ENCODE peak calls at places on chromosomes 3 and 15, in ten cellular contexts. One of them, this sample, is unnamed.

GRCh38 chr15:49815937-49816336 is 195.1 kb downstream of the DTWD1 start:
- DNase-seq in left lung: no peak
- DNase-seq in naive thymus-derived CD4-positive, alpha-beta T cell: no peak
- DNase-seq in ACHN: no peak
- DNase-seq in NCI-H774: no peak
- DNase-seq in activated gamma-delta T cell treated with Interleukin-2 at 50 U/mL for 16 hours: no peak
- DNase-seq in stromal cell of bone marrow: peak
- DNase-seq in hypothalamus: no peak
- DNase-seq in H9: no peak
- DNase-seq in NCI-H146: no peak
- DNase-seq in this sample: no peak

GRCh38 chr3:133905376-133905775 is 9.7 kb upstream of the RAB6B start:
- DNase-seq in left lung: no peak
- DNase-seq in naive thymus-derived CD4-positive, alpha-beta T cell: no peak
- DNase-seq in ACHN: no peak
- DNase-seq in NCI-H774: no peak
- DNase-seq in activated gamma-delta T cell treated with Interleukin-2 at 50 U/mL for 16 hours: no peak
- DNase-seq in stromal cell of bone marrow: no peak
- DNase-seq in hypothalamus: no peak
- DNase-seq in H9: no peak
- DNase-seq in NCI-H146: no peak
- DNase-seq in this sample: no peak

GRCh38 chr3:109818081-109818480 is 480.7 kb upstream of the DPPA4 start:
- DNase-seq in left lung: no peak
- DNase-seq in naive thymus-derived CD4-positive, alpha-beta T cell: no peak
- DNase-seq in ACHN: no peak
- DNase-seq in NCI-H774: no peak
- DNase-seq in activated gamma-delta T cell treated with Interleukin-2 at 50 U/mL for 16 hours: no peak
- DNase-seq in stromal cell of bone marrow: no peak
- DNase-seq in hypothalamus: no peak
- DNase-seq in H9: no peak
- DNase-seq in NCI-H146: no peak
- DNase-seq in this sample: no peak

GRCh38 chr15:96274698-96275097 is 55.8 kb upstream of the NR2F2 start:
- DNase-seq in left lung: no peak
- DNase-seq in naive thymus-derived CD4-positive, alpha-beta T cell: no peak
- DNase-seq in ACHN: peak
- DNase-seq in NCI-H774: no peak
- DNase-seq in activated gamma-delta T cell treated with Interleukin-2 at 50 U/mL for 16 hours: no peak
- DNase-seq in stromal cell of bone marrow: no peak
- DNase-seq in hypothalamus: no peak
- DNase-seq in H9: no peak
- DNase-seq in NCI-H146: no peak
- DNase-seq in this sample: no peak

GRCh38 chr3:82080261-82080660 is 318.8 kb upstream of the GBE1 start:
- DNase-seq in left lung: no peak
- DNase-seq in naive thymus-derived CD4-positive, alpha-beta T cell: no peak
- DNase-seq in ACHN: no peak
- DNase-seq in NCI-H774: no peak
- DNase-seq in activated gamma-delta T cell treated with Interleukin-2 at 50 U/mL for 16 hours: no peak
- DNase-seq in stromal cell of bone marrow: peak
- DNase-seq in hypothalamus: no peak
- DNase-seq in H9: no peak
- DNase-seq in NCI-H146: peak
- DNase-seq in this sample: no peak

GRCh38 chr15:60582370-60583036 is 103.6 kb upstream of the ICE2 start:
- DNase-seq in left lung: no peak
- DNase-seq in naive thymus-derived CD4-positive, alpha-beta T cell: no peak
- DNase-seq in ACHN: no peak
- DNase-seq in NCI-H774: no peak
- DNase-seq in activated gamma-delta T cell treated with Interleukin-2 at 50 U/mL for 16 hours: peak
- DNase-seq in stromal cell of bone marrow: no peak
- DNase-seq in hypothalamus: no peak
- DNase-seq in H9: no peak
- DNase-seq in NCI-H146: no peak
- DNase-seq in this sample: no peak

GRCh38 chr3:53498993-53499641 is 4.7 kb downstream of the CACNA1D start:
- DNase-seq in left lung: no peak
- DNase-seq in naive thymus-derived CD4-positive, alpha-beta T cell: no peak
- DNase-seq in ACHN: no peak
- DNase-seq in NCI-H774: no peak
- DNase-seq in activated gamma-delta T cell treated with Interleukin-2 at 50 U/mL for 16 hours: no peak
- DNase-seq in stromal cell of bone marrow: no peak
- DNase-seq in hypothalamus: no peak
- DNase-seq in H9: peak
- DNase-seq in NCI-H146: no peak
- DNase-seq in this sample: no peak

GRCh38 chr3:80227216-80227615 is 459.4 kb upstream of the ROBO1 start:
- DNase-seq in left lung: no peak
- DNase-seq in naive thymus-derived CD4-positive, alpha-beta T cell: no peak
- DNase-seq in ACHN: no peak
- DNase-seq in NCI-H774: no peak
- DNase-seq in activated gamma-delta T cell treated with Interleukin-2 at 50 U/mL for 16 hours: no peak
- DNase-seq in stromal cell of bone marrow: no peak
- DNase-seq in hypothalamus: no peak
- DNase-seq in H9: no peak
- DNase-seq in NCI-H146: no peak
- DNase-seq in this sample: no peak

GRCh38 chr3:86995537-86995936 is 4.6 kb upstream of the VGLL3 start:
- DNase-seq in left lung: no peak
- DNase-seq in naive thymus-derived CD4-positive, alpha-beta T cell: no peak
- DNase-seq in ACHN: no peak
- DNase-seq in NCI-H774: no peak
- DNase-seq in activated gamma-delta T cell treated with Interleukin-2 at 50 U/mL for 16 hours: no peak
- DNase-seq in stromal cell of bone marrow: peak
- DNase-seq in hypothalamus: no peak
- DNase-seq in H9: no peak
- DNase-seq in NCI-H146: no peak
- DNase-seq in this sample: no peak

GRCh38 chr3:24351779-24352469 is 142.7 kb downstream of the THRB start:
- DNase-seq in left lung: no peak
- DNase-seq in naive thymus-derived CD4-positive, alpha-beta T cell: no peak
- DNase-seq in ACHN: no peak
- DNase-seq in NCI-H774: no peak
- DNase-seq in activated gamma-delta T cell treated with Interleukin-2 at 50 U/mL for 16 hours: no peak
- DNase-seq in stromal cell of bone marrow: peak
- DNase-seq in hypothalamus: no peak
- DNase-seq in H9: no peak
- DNase-seq in NCI-H146: no peak
- DNase-seq in this sample: no peak

GRCh38 chr15:74176262-74177208 is 3.0 kb downstream of the ISLR start:
- DNase-seq in left lung: peak
- DNase-seq in naive thymus-derived CD4-positive, alpha-beta T cell: no peak
- DNase-seq in ACHN: no peak
- DNase-seq in NCI-H774: no peak
- DNase-seq in activated gamma-delta T cell treated with Interleukin-2 at 50 U/mL for 16 hours: no peak
- DNase-seq in stromal cell of bone marrow: no peak
- DNase-seq in hypothalamus: no peak
- DNase-seq in H9: peak
- DNase-seq in NCI-H146: no peak
- DNase-seq in this sample: no peak

GRCh38 chr15:82043726-82044372 is 2.0 kb downstream of the MEX3B start:
- DNase-seq in left lung: peak
- DNase-seq in naive thymus-derived CD4-positive, alpha-beta T cell: no peak
- DNase-seq in ACHN: no peak
- DNase-seq in NCI-H774: no peak
- DNase-seq in activated gamma-delta T cell treated with Interleukin-2 at 50 U/mL for 16 hours: no peak
- DNase-seq in stromal cell of bone marrow: no peak
- DNase-seq in hypothalamus: no peak
- DNase-seq in H9: peak
- DNase-seq in NCI-H146: no peak
- DNase-seq in this sample: no peak

GRCh38 chr3:187026321-187026678 is 96.0 kb downstream of the ST6GAL1 start:
- DNase-seq in left lung: no peak
- DNase-seq in naive thymus-derived CD4-positive, alpha-beta T cell: no peak
- DNase-seq in ACHN: no peak
- DNase-seq in NCI-H774: no peak
- DNase-seq in activated gamma-delta T cell treated with Interleukin-2 at 50 U/mL for 16 hours: no peak
- DNase-seq in stromal cell of bone marrow: no peak
- DNase-seq in hypothalamus: no peak
- DNase-seq in H9: no peak
- DNase-seq in NCI-H146: no peak
- DNase-seq in this sample: no peak

GRCh38 chr3:185688808-185689207 is 102.7 kb downstream of the SENP2 start:
- DNase-seq in left lung: peak
- DNase-seq in naive thymus-derived CD4-positive, alpha-beta T cell: no peak
- DNase-seq in ACHN: peak
- DNase-seq in NCI-H774: no peak
- DNase-seq in activated gamma-delta T cell treated with Interleukin-2 at 50 U/mL for 16 hours: no peak
- DNase-seq in stromal cell of bone marrow: peak
- DNase-seq in hypothalamus: no peak
- DNase-seq in H9: peak
- DNase-seq in NCI-H146: peak
- DNase-seq in this sample: no peak

GRCh38 chr15:77821188-77821958 is 188.7 kb upstream of the LINGO1 start:
- DNase-seq in left lung: no peak
- DNase-seq in naive thymus-derived CD4-positive, alpha-beta T cell: no peak
- DNase-seq in ACHN: peak
- DNase-seq in NCI-H774: peak
- DNase-seq in activated gamma-delta T cell treated with Interleukin-2 at 50 U/mL for 16 hours: no peak
- DNase-seq in stromal cell of bone marrow: peak
- DNase-seq in hypothalamus: peak
- DNase-seq in H9: peak
- DNase-seq in NCI-H146: peak
- DNase-seq in this sample: no peak